ENCODE peak calls at places on chromosomes 11 and 22, in seven cellular contexts. Z, I, H, U, K, G and Q are unnamed samples.

GRCh38 chr11:22875869-22876473 is 15.7 kb upstream of the CCDC179 start:
- DNase-seq in Z (peak; percentile 70), U (peak; percentile 85), G (peak; percentile 50), H (peak; percentile 57), I (no peak), K (peak; percentile 38), Q (peak; percentile 80)

GRCh38 chr11:123218451-123218850 is 23.4 kb upstream of the CLMP start:
- DNase-seq in K (no peak), H (no peak), Z (no peak), G (no peak), I (no peak), U (no peak), Q (no peak)

GRCh38 chr11:115324569-115325432 is 179.4 kb downstream of the CADM1 start:
- DNase-seq in H (peak; percentile 42), I (peak; percentile 13), G (peak; percentile 33), K (peak; percentile 13), U (peak; percentile 70), Z (peak; percentile 34), Q (no peak)

GRCh38 chr22:30872282-30873041 is 96.1 kb downstream of the MORC2 start:
- DNase-seq in H (no peak), G (peak; percentile 15), I (no peak), U (no peak), K (no peak), Z (no peak), Q (no peak)

GRCh38 chr11:32932196-32932595 is 39.6 kb downstream of the QSER1 start:
- DNase-seq in Z (no peak), H (no peak), I (no peak), U (no peak), K (no peak), G (no peak), Q (no peak)

GRCh38 chr11:103700605-103701004 is 335.8 kb upstream of the DDI1 start:
- DNase-seq in G (no peak), I (no peak), K (no peak), H (no peak), Z (no peak), U (no peak), Q (no peak)

GRCh38 chr11:44840526-44840925 is 110.2 kb downstream of the TP53I11 start:
- DNase-seq in U (no peak), K (no peak), G (peak; percentile 49), Z (no peak), H (no peak), I (no peak), Q (no peak)

GRCh38 chr22:31345331-31346254 is 553 bp downstream of the PATZ1 start:
- DNase-seq in H (no peak), Z (peak; percentile 92), I (peak; percentile 53), U (peak; percentile 70), K (peak; percentile 39), G (peak; percentile 98), Q (peak; percentile 68)

GRCh38 chr11:46446343-46446751 is 54.8 kb upstream of the CHRM4 start:
- DNase-seq in Z (no peak), H (no peak), G (no peak), U (no peak), K (no peak), I (no peak), Q (no peak)

GRCh38 chr11:5666396-5666780 is 18.5 kb downstream of the TRIM5 start:
- DNase-seq in G (no peak), Z (no peak), I (no peak), U (no peak), H (no peak), K (no peak), Q (no peak)

GRCh38 chr11:11659567-11660341 is 37.9 kb upstream of the GALNT18 start:
- DNase-seq in K (no peak), I (no peak), H (no peak), Z (peak; percentile 11), U (no peak), G (no peak), Q (no peak)

GRCh38 chr22:26674211-26675190 is 17.1 kb downstream of the MIAT start:
- DNase-seq in H (no peak), G (no peak), K (peak; percentile 37), Z (no peak), I (no peak), U (no peak), Q (no peak)

GRCh38 chr22:31241200-31241599 is 29.1 kb downstream of the LIMK2 start:
- DNase-seq in H (no peak), G (no peak), I (no peak), K (no peak), U (peak; percentile 19), Z (peak; percentile 25), Q (no peak)

GRCh38 chr22:20080776-20081654 is 974 bp downstream of the DGCR8 start:
- DNase-seq in K (no peak), U (peak; percentile 43), H (peak; percentile 33), I (peak; percentile 31), Z (peak; percentile 74), G (peak; percentile 54), Q (no peak)

GRCh38 chr22:45400046-45400445 is 13.4 kb downstream of the SMC1B start:
- DNase-seq in H (no peak), G (no peak), I (no peak), U (no peak), Z (no peak), K (no peak), Q (no peak)

GRCh38 chr22:28600546-28601143 is 79.0 kb downstream of the TTC28 start:
- DNase-seq in I (no peak), K (no peak), U (peak; percentile 53), G (peak; percentile 25), Z (peak; percentile 17), H (no peak), Q (peak; percentile 24)

GRCh38 chr11:122186439-122187080 is 70.5 kb upstream of the BLID start:
- DNase-seq in I (no peak), K (no peak), U (no peak), Z (no peak), H (no peak), G (no peak), Q (peak; percentile 73)

GRCh38 chr11:64729851-64730382 is 6.9 kb upstream of the NRXN2 start:
- DNase-seq in G (peak; percentile 87), U (no peak), I (no peak), Z (peak; percentile 78), K (no peak), H (no peak), Q (no peak)

GRCh38 chr11:119614227-119615002 is 114.6 kb downstream of the NECTIN1 start:
- DNase-seq in H (peak; percentile 48), I (no peak), U (peak; percentile 47), K (no peak), G (no peak), Z (no peak), Q (no peak)

GRCh38 chr11:92346220-92346619 is 121.6 kb downstream of the FAT3 start:
- DNase-seq in Z (no peak), G (no peak), H (no peak), K (no peak), U (no peak), I (no peak), Q (no peak)

GRCh38 chr11:92347404-92347803 is 122.8 kb downstream of the FAT3 start:
- DNase-seq in Z (no peak), I (no peak), G (no peak), K (no peak), U (no peak), H (no peak), Q (no peak)

GRCh38 chr11:92349478-92350156 is 125.0 kb downstream of the FAT3 start:
- DNase-seq in Z (no peak), H (no peak), G (no peak), I (no peak), U (no peak), K (no peak), Q (no peak)
- TF ChIP-seq YY1 in Z (no peak), H (no peak), G (no peak), I (no peak), U (no peak), K (no peak), Q (no peak)

DNA sequence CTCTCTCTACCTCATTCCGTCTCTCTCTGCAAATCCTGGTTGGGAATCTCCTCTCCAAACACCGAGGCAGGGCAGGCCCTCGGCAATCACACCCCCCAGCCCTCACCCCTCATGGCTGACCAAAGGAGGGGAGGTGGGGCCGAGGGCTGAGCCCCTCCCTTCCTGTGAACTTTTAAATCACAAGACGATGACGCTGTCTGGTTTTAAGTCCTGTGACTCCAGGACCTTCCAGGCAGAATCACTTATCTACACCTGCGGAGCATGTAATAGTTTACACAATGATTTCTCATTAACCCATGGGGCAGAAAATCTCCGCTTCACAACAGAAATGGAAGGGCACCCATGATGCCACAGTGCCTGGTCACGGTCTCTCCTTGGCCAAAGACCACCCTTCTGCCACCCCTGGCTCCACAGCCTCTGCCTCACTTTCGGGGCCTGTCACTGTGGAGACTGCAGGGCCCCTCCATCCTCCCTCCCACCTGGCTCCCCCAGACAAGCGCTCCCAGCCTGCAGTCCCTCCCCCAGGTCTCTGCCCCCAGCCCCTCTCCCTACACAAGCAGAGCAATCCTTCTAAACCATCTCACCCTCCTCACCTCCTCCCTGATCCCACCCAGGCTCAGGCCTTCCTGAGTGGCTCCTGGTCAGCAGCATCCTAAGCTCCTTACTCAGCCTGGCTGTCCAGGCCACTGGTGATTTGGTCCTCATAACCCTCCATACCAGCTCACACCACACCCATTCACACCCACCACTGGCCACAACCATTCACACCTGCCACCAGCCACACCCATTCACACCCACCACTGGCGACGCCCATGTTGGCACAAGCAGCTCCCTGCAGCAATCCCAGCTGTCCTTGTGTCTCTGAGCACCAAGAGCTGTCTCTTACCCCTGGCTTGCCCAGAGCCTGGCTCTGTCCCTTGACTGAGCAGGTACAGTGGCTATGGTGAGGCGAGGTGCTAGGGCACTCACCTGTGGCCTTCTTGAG is 30.7 kb upstream of the ARFGAP3 start:
- DNase-seq in H (no peak), U (no peak), G (no peak), Z (no peak), I (no peak), K (no peak), Q (no peak)
- TF ChIP-seq YY1 in H (no peak), U (no peak), G (no peak), Z (no peak), I (no peak), K (no peak), Q (no peak)

GRCh38 chr22:17964153-17964552 is 60.2 kb downstream of the MICAL3 start:
- DNase-seq in H (no peak), I (no peak), G (no peak), K (no peak), Z (no peak), U (no peak), Q (no peak)
- TF ChIP-seq YY1 in H (no peak), I (no peak), G (no peak), K (no peak), Z (no peak), U (no peak), Q (no peak)

GRCh38 chr11:3782963-3783362 is 14.4 kb downstream of the NUP98 start:
- DNase-seq in I (no peak), G (no peak), U (no peak), H (no peak), Z (no peak), K (no peak), Q (no peak)

GRCh38 chr11:3781423-3781822 is 15.9 kb downstream of the NUP98 start:
- DNase-seq in H (no peak), G (no peak), K (no peak), U (no peak), Z (no peak), I (no peak), Q (no peak)

DNA sequence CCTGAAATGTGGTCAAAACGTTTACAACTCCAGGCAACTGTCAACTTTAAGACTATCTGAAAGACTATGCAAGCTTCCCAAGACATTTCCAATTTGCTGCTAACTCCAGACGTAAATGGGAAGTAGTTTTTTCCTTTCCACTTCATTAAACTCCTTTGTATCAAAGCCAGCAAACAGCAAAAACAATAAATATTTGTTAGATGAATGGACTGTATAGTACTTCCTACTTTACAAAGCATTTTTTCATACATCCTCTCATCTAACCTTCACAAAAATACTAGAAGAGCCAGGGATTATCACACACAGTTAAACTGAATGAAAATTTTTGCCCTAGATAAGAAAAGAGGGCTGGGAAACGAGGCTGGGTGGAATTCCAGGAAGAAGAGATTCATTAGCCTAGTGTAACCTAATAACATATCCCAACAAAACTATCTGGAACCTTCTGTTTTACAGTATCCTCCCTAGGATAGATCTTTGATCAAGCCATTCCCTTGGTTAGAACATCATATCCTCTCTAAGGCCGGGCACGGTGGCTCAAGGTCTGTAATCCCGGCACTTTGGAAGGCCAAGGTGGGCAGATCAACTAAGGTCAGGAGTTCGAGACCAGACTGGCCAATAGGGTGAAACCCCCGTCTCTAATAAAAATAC is 10.4 kb downstream of the NUP98 start:
- DNase-seq in U (no peak), H (no peak), Z (no peak), I (no peak), K (no peak), G (no peak), Q (no peak)
- TF ChIP-seq YY1 in U (no peak), H (no peak), Z (no peak), I (no peak), K (no peak), G (no peak), Q (no peak)